ENCODE peak calls at places on chromosomes 5 and 9, in nine cellular contexts. A is AG08395, X is heart left ventricle, N is hippocampal formation, F is mesenchymal stem cell, I is AG08396, E is heart right ventricle, L is EL, R is lung. K is an unnamed sample.

GRCh38 chr9:16873131-16873787 is 2.8 kb upstream of the BNC2 start:
- DNase-seq in E (no peak), I (peak; percentile 29), N (no peak), L (peak; percentile 67), F (peak; percentile 56), R (no peak), A (no peak), X (no peak), K (peak; percentile 92)

GRCh38 chr5:170232786-170233185 is at the start of gene C5orf58:
- DNase-seq in E (no peak), A (no peak), I (no peak), R (no peak), X (no peak), L (no peak), F (no peak), N (no peak), K (no peak)

GRCh38 chr5:169856571-169856970 is 123.7 kb downstream of the INSYN2B start:
- DNase-seq in L (peak; percentile 76), F (peak; percentile 74), A (peak; percentile 85), R (no peak), E (no peak), I (peak; percentile 65), N (no peak), X (no peak), K (peak; percentile 87)

GRCh38 chr9:126608551-126608950 is 5.2 kb upstream of the LMX1B start:
- DNase-seq in X (no peak), N (no peak), A (no peak), I (no peak), E (no peak), F (no peak), L (no peak), R (no peak), K (no peak)

GRCh38 chr9:95515272-95516113 is 1.3 kb downstream of the PTCH1 start:
- DNase-seq in E (no peak), A (no peak), R (no peak), I (no peak), F (peak; percentile 11), N (no peak), L (no peak), X (peak; percentile 66), K (no peak)

GRCh38 chr5:104708027-104708426 is 1145.4 kb upstream of the NUDT12 start:
- DNase-seq in I (no peak), X (no peak), N (no peak), L (no peak), F (no peak), A (no peak), E (no peak), R (no peak), K (no peak)

GRCh38 chr9:79665926-79666325 is 94.2 kb downstream of the TLE4 start:
- DNase-seq in E (no peak), L (no peak), R (no peak), F (no peak), X (no peak), N (no peak), I (no peak), A (no peak), K (no peak)

GRCh38 chr5:82375488-82376294 is 97.5 kb upstream of the RPS23 start:
- DNase-seq in L (no peak), I (no peak), F (no peak), N (no peak), R (no peak), A (no peak), X (no peak), E (no peak), K (no peak)

K was measured in amniotic epithelial cell.